ENCODE peak calls at places on chromosomes 7 and 10, in nine cellular contexts. U, A, N, H, R, Z, L, V and S are unnamed samples.

GRCh38 chr10:21372651-21373410 is 152.7 kb downstream of the SKIDA1 start:
- DNase-seq in U (no peak), A (peak; percentile 58), N (peak; percentile 52), H (peak; percentile 59), R (peak; percentile 57), Z (peak; percentile 41), L (peak; percentile 69), V (peak; percentile 35), S (peak; percentile 16)

GRCh38 chr10:14009315-14010082 is 321.2 kb downstream of the FRMD4A start:
- DNase-seq in U (no peak), A (no peak), N (no peak), H (no peak), R (no peak), Z (no peak), L (no peak), V (no peak), S (no peak)

GRCh38 chr10:128462026-128462425 is 335.8 kb upstream of the MKI67 start:
- DNase-seq in U (no peak), A (no peak), N (no peak), H (no peak), R (no peak), Z (no peak), L (no peak), V (no peak), S (no peak)

GRCh38 chr7:47610506-47611044 is 28.7 kb upstream of the TNS3 start:
- DNase-seq in U (no peak), A (no peak), N (no peak), H (no peak), R (no peak), Z (peak; percentile 55), L (no peak), V (no peak), S (no peak)

GRCh38 chr10:29471483-29471859 is 163.3 kb downstream of the SVIL start:
- DNase-seq in U (peak; percentile 18), A (no peak), N (no peak), H (no peak), R (no peak), Z (no peak), L (no peak), V (no peak), S (no peak)

GRCh38 chr7:25949672-25950487 is 202.1 kb upstream of the NFE2L3 start:
- DNase-seq in U (peak; percentile 32), A (peak; percentile 65), N (peak; percentile 74), H (no peak), R (peak; percentile 24), Z (no peak), L (peak; percentile 49), V (peak; percentile 71), S (no peak)

GRCh38 chr10:132305654-132306340 is 2.0 kb downstream of the STK32C start:
- DNase-seq in U (no peak), A (no peak), N (peak; percentile 14), H (no peak), R (no peak), Z (no peak), L (no peak), V (no peak), S (no peak)

GRCh38 chr7:48300301-48300700 is 129.0 kb downstream of the ABCA13 start:
- DNase-seq in U (no peak), A (no peak), N (no peak), H (no peak), R (no peak), Z (no peak), L (no peak), V (no peak), S (no peak)

GRCh38 chr7:128959296-128959695 is 21.6 kb downstream of the IRF5 start:
- DNase-seq in U (no peak), A (no peak), N (no peak), H (no peak), R (no peak), Z (no peak), L (no peak), V (no peak), S (no peak)

GRCh38 chr7:128957613-128958012 is 19.9 kb downstream of the IRF5 start:
- DNase-seq in U (no peak), A (no peak), N (no peak), H (no peak), R (no peak), Z (no peak), L (no peak), V (no peak), S (no peak)

GRCh38 chr7:128955981-128956380 is 18.3 kb downstream of the IRF5 start:
- DNase-seq in U (no peak), A (no peak), N (no peak), H (no peak), R (no peak), Z (no peak), L (no peak), V (no peak), S (no peak)

GRCh38 chr7:128954150-128954549 is 16.4 kb downstream of the IRF5 start:
- DNase-seq in U (no peak), A (no peak), N (no peak), H (no peak), R (no peak), Z (no peak), L (no peak), V (no peak), S (no peak)

DNA sequence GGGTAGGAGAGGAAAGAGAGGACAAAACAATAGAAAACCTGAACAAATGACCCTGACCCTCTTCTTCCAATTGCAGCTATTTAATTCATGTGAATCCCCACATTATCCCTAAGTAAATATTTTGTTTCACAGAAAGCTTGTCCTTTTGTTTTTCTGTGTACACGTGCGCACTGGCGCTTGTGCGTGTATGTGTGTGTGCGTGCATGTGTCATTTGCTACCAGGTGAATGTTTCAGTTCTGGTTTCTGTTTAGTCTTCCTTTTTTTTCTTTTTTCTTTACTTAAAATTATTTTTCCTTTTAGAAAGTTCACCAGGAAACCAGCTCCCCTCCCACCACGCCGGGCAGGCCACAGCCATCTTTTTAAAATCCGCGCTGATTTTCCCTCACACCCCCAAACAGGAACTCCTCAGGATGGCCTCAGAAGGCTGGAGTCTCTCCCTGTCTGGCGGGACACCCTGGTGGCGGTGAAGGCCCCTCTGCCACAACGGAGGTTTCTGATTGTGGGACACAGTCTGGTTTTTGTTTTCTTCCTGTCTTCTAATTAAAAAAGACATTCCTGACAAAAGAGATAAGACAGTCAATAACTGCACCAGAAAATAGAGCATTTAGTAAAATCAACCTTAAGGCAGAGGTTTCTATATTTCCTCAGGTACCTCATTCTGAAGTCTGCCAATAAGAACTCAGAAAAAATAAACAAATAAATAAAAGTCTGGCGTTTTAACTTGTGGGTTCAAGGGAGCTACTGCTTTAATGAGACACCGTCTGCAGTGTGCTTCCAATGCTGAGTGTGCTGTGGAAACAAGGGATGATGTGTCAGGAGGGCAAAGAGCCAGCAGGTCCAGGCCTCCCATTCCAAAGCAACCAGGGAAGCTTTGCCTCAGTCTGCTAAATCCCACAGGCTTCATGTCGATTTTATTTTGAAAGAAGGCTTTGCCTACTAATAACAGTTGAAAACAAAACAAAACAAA is 17.4 kb downstream of the IRF5 start:
- DNase-seq in U (no peak), A (no peak), N (peak; percentile 24), H (no peak), R (no peak), Z (no peak), L (peak; percentile 19), V (no peak), S (no peak)
- TF ChIP-seq CTCF in U (no peak), A (no peak), N (no peak), H (no peak), R (no peak), Z (no peak), L (no peak), V (no peak), S (no peak)

DNA sequence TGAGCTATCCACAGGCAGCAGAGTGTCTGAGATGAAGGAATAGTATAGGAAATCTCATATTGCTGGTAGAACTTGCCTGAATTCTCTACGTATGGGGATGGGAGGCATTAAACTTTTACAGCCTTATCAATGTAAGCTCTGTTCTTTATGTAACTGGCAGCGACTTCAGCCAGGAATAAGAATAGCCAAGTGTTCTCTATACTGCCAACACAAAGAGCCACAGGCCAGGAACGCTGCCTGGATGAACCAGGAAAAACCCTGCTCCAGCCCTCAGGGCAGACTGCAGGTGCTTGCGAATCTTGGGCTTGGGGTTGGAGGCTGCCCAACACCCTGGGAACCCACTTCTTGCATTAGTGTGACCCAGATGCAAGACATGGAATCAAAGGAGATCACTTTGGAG is 6.1 kb upstream of the OLAH start:
- DNase-seq in U (no peak), A (no peak), N (no peak), H (no peak), R (no peak), Z (no peak), L (no peak), V (no peak), S (no peak)
- H3K4me1 ChIP-seq in U (no peaks in the 10 kb centered on the region), A (no peaks in the 10 kb centered on the region), N (no peaks in the 10 kb centered on the region), H (peaks cover 6% of the 10 kb centered on the region), R (no peaks in the 10 kb centered on the region), Z (no peaks in the 10 kb centered on the region), L (no peaks in the 10 kb centered on the region), V (no peaks in the 10 kb centered on the region), S (no peaks in the 10 kb centered on the region)

DNA sequence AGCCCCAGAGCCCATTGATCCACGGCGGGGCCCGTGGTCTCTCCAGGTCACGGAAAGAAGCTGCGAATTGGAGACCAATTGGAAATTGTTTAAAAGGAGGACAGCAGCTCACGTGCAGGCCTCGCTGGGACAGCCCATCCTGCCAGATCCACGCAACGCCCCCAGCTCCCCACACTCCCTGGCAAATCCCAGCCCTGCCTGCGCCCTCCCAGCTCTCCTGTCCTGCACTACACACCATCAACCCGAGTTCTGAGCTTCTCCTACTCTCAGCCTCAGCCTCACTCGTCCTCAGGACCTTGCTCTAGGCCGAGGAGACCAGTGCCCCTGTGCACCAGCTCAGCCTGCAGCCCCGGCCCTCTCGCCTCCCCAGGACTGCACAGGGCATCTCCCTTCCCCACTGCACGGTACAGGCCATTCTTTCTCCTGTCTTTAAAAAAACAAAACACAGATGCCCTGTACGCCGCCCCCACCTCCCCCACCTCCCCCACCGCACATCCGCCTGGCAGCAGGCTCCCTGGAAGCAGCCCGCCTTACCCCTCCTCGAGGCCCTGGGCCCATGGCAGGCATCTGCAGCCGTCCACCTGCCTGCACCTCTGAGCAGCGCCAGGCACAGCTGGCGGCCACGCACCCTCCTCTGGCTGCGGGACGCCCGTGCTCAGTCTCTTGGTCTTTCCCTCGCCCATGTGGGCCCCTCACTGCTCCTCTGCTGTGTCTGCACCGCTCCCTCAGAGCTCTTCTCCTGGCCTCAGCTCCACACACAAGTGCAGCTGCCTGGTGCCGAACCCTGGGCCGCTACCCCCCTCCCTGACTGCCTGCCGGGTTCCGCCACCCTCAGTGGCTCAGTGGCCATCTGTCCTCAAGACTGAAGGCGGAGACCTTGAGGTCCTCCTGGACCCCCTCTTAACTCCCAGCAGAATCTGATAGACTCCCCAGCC is 48.5 kb upstream of the SUN1 start:
- DNase-seq in U (no peak), A (no peak), N (no peak), H (no peak), R (no peak), Z (no peak), L (no peak), V (no peak), S (no peak)
- H3K36me3 ChIP-seq in U (peaks cover 84% of the 10 kb centered on the region), A (no peaks in the 10 kb centered on the region), N (no peaks in the 10 kb centered on the region), H (peaks cover 23% of the 10 kb centered on the region), R (no peaks in the 10 kb centered on the region), Z (no peaks in the 10 kb centered on the region), L (no peaks in the 10 kb centered on the region), V (peaks cover 20% of the 10 kb centered on the region), S (peaks cover 46% of the 10 kb centered on the region)

GRCh38 chr10:22992075-22992474 is 64.2 kb downstream of the ARMC3 start:
- DNase-seq in U (no peak), A (no peak), N (no peak), H (no peak), R (no peak), Z (no peak), L (no peak), V (no peak), S (no peak)

GRCh38 chr10:22986771-22987542 is 59.1 kb downstream of the ARMC3 start:
- DNase-seq in U (no peak), A (no peak), N (no peak), H (peak; percentile 21), R (no peak), Z (no peak), L (no peak), V (no peak), S (no peak)

GRCh38 chr10:22992621-22993020 is 64.8 kb downstream of the ARMC3 start:
- DNase-seq in U (no peak), A (no peak), N (no peak), H (no peak), R (no peak), Z (no peak), L (no peak), V (no peak), S (no peak)

GRCh38 chr10:22990443-22990842 is 62.6 kb downstream of the ARMC3 start:
- DNase-seq in U (no peak), A (no peak), N (no peak), H (no peak), R (no peak), Z (no peak), L (no peak), V (no peak), S (no peak)

DNA sequence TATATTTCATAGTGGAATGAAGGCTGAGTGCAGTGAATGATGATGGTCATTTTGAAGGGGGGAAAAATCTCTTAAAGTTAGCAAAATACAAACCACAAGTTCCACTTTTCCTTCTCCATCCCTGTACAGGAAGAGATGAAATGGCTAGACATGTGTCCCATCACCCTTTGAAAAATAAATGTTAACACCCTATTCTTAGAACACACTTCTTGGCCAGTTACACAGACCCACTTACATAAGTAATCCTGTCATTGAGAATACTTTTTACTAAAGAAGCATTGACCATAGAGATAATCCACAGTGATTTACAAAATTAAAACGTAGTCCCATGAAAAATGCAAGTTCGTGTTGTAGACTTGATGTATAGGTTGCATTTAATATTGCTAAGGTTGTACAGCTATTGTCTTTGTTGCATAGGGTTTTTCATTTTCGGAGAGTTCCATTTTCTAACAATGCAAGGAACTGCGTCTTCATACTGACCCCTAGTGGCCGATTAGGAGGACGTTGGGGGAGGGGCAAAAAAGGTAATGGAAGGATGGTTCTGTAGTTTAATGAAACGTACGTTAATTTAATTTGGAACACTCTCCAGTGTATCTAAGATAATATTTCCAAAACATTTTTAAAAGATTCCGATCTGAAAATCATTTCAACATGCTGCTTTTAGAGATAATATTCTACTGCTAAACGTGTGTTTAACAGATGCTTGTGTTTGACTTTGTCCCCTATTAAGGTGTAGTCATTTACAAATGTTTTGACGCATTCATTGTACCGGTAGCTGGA is 60.9 kb downstream of the ARMC3 start:
- DNase-seq in U (peak; percentile 67), A (peak; percentile 56), N (peak; percentile 32), H (peak; percentile 57), R (peak; percentile 38), Z (peak; percentile 82), L (peak; percentile 66), V (peak; percentile 79), S (peak; percentile 16)
- TF ChIP-seq CTCF in U (peak; percentile 83), A (peak; percentile 91), N (peak; percentile 67), H (peak; percentile 82), R (peak; percentile 70), Z (peak; percentile 79), L (peak; percentile 98), V (peak; percentile 84), S (peak; percentile 97)